ENCODE peak calls at places on chromosome 11, in five cellular contexts. A is cardiac fibroblast, B is germinal center, E is activated gamma-delta T cell treated with Interleukin-2 at 50 U/mL for 16 hours, S is NCI-H460. P is an unnamed sample.

GRCh38 chr11:43680521-43681505 is at the start of gene HSD17B12:
- DNase-seq in A (peak), B (peak), E (peak), S (peak), P (peak)

GRCh38 chr11:78192911-78193341 is 4.2 kb downstream of the USP35 start:
- DNase-seq in A (peak), B (no peak), E (peak), S (no peak), P (no peak)

GRCh38 chr11:126226334-126227084 is 14.9 kb downstream of the FAM118B start:
- DNase-seq in A (no peak), B (no peak), E (no peak), S (no peak), P (no peak)

GRCh38 chr11:44556735-44557409 is 8.6 kb upstream of the CD82 start:
- DNase-seq in A (peak), B (no peak), E (peak), S (peak), P (peak)

GRCh38 chr11:74255741-74256369 is 55.6 kb downstream of the P4HA3 start:
- DNase-seq in A (peak), B (peak), E (peak), S (peak), P (peak)

GRCh38 chr11:75627879-75628668 is 40.8 kb downstream of the MAP6 start:
- DNase-seq in A (peak), B (no peak), E (no peak), S (no peak), P (no peak)

GRCh38 chr11:99773646-99774045 is 752.9 kb downstream of the CNTN5 start:
- DNase-seq in A (peak), B (no peak), E (no peak), S (peak), P (no peak)

GRCh38 chr11:33387996-33388395 is 130.8 kb downstream of the HIPK3 start:
- DNase-seq in A (no peak), B (no peak), E (no peak), S (no peak), P (no peak)

GRCh38 chr11:131855320-131855719 is 484.9 kb downstream of the NTM start:
- DNase-seq in A (peak), B (no peak), E (no peak), S (no peak), P (no peak)

P was measured in effector CD4-positive, alpha-beta T cell.